ENCODE peak calls at places on chromosomes 4 and X, in four cellular contexts. A, W, J and L are unnamed samples.

GRCh38 chr4:19025031-19025430 is 1003.5 kb upstream of the LCORL start:
- DNase-seq in J (no peak), A (no peak), W (no peak), L (no peak)

GRCh38 chr4:3523146-3523627 is 9.0 kb downstream of the LRPAP1 start:
- DNase-seq in W (no peak), A (no peak), J (no peak), L (no peak)

GRCh38 chr4:185566972-185567749 is 31.9 kb upstream of the PDLIM3 start:
- DNase-seq in A (no peak), J (no peak), W (peak), L (peak)

GRCh38 chrX:133335027-133335426 is 80.3 kb downstream of the GPC4 start:
- DNase-seq in W (no peak), J (no peak), A (peak), L (no peak)

GRCh38 chr4:185726931-185727330 is 85.1 kb downstream of the SORBS2 start:
- DNase-seq in W (peak), J (no peak), A (no peak), L (no peak)

GRCh38 chr4:156193800-156194199 is 240.1 kb upstream of the CTSO start:
- DNase-seq in J (no peak), A (no peak), W (no peak), L (no peak)

GRCh38 chr4:122539861-122540465 is 80.9 kb downstream of the IL21 start:
- DNase-seq in A (peak), J (no peak), W (no peak), L (no peak)

GRCh38 chr4:109754093-109754857 is 24.4 kb upstream of the PLA2G12A start:
- DNase-seq in A (no peak), W (no peak), J (no peak), L (no peak)

GRCh38 chr4:136706942-136707341 is 825.4 kb downstream of the PCDH18 start:
- DNase-seq in J (no peak), W (no peak), A (no peak), L (no peak)

GRCh38 chrX:80430826-80431501 is 10.7 kb downstream of the TENT5D start:
- DNase-seq in W (no peak), J (no peak), A (no peak), L (no peak)

GRCh38 chr4:2284934-2285664 is 23.2 kb upstream of the MXD4 start:
- DNase-seq in A (no peak), J (no peak), W (peak), L (no peak)

GRCh38 chrX:34563809-34564208 is 93.3 kb downstream of the TMEM47 start:
- DNase-seq in A (no peak), W (no peak), J (no peak), L (no peak)

GRCh38 chr4:183241322-183241640 is 78.8 kb downstream of the CLDN22 start:
- DNase-seq in W (peak), J (no peak), A (no peak), L (no peak)

GRCh38 chrX:100353326-100353725 is 56.7 kb downstream of the PCDH19 start:
- DNase-seq in J (no peak), A (no peak), W (no peak), L (no peak)

GRCh38 chrX:7580127-7580526 is 262.8 kb upstream of the VCX start:
- DNase-seq in W (no peak), J (no peak), A (no peak), L (no peak)

GRCh38 chr4:16643852-16644251 is 254.6 kb downstream of the LDB2 start:
- DNase-seq in A (no peak), J (no peak), W (no peak), L (no peak)

GRCh38 chrX:39518451-39519212 is 579.1 kb downstream of the BCOR start:
- DNase-seq in J (no peak), W (no peak), A (no peak), L (no peak)

GRCh38 chr4:186685744-186686143 is 37.9 kb downstream of the FAT1 start:
- DNase-seq in W (peak), A (no peak), J (no peak), L (peak)

GRCh38 chrX:41734530-41734929 is 10.5 kb downstream of the GPR82 start:
- DNase-seq in A (peak), J (peak), W (peak), L (no peak)

GRCh38 chrX:40172169-40172979 is 74.6 kb upstream of the BCOR start:
- DNase-seq in J (peak), W (peak), A (no peak), L (no peak)

GRCh38 chrX:8760021-8760420 is 28.1 kb upstream of the ANOS1 start:
- DNase-seq in J (no peak), A (no peak), W (no peak), L (no peak)

GRCh38 chrX:45050558-45050957 is 150.1 kb downstream of the DIPK2B start:
- DNase-seq in J (no peak), W (no peak), A (no peak), L (no peak)

GRCh38 chrX:138711399-138712347 is at the start of gene FGF13:
- DNase-seq in W (no peak), A (no peak), J (no peak), L (no peak)

GRCh38 chr4:186481998-186482790 is 73.2 kb downstream of the MTNR1A start:
- DNase-seq in A (no peak), W (no peak), J (no peak), L (no peak)

GRCh38 chr4:122873752-122874151 is 47.1 kb downstream of the FGF2 start:
- DNase-seq in W (peak), J (no peak), A (no peak), L (no peak)

GRCh38 chr4:63036159-63036866 is 1372.9 kb downstream of the TECRL start:
- DNase-seq in W (no peak), A (no peak), J (no peak), L (no peak)

GRCh38 chrX:123771449-123772064 is 38.7 kb upstream of the THOC2 start:
- DNase-seq in A (no peak), W (no peak), J (no peak), L (no peak)

GRCh38 chrX:75596178-75596577 is 73.3 kb upstream of the ZDHHC15 start:
- DNase-seq in A (no peak), W (peak), J (no peak), L (no peak)

GRCh38 chr4:11585506-11585905 is 156.8 kb upstream of the HS3ST1 start:
- DNase-seq in J (no peak), W (no peak), A (no peak), L (no peak)

GRCh38 chrX:51336584-51336983 is 4.0 kb downstream of the NUDT10 start:
- DNase-seq in J (peak), W (peak), A (peak), L (peak)